ENCODE peak calls at places on chromosomes 6 and 20, in nine cellular contexts. A, O, K, B, J, P, E, W and Y are unnamed samples.

GRCh38 chr20:25532015-25532751 is 53.1 kb downstream of the NINL start:
- DNase-seq in J (no peak), W (no peak), P (no peak), K (no peak), E (no peak), O (no peak), A (no peak), B (no peak), Y (no peak)

GRCh38 chr6:29131691-29132090 is 23.8 kb downstream of the OR2J3 start:
- DNase-seq in J (no peak), B (no peak), K (no peak), A (no peak), O (no peak), W (no peak), E (no peak), P (no peak), Y (no peak)

GRCh38 chr6:13407709-13408695 is 79.4 kb downstream of the GFOD1 start:
- DNase-seq in W (no peak), B (peak), O (no peak), E (no peak), A (peak), P (no peak), K (no peak), J (peak), Y (peak)

GRCh38 chr6:111789593-111789992 is 83.7 kb downstream of the FYN start:
- DNase-seq in A (no peak), O (no peak), B (no peak), P (no peak), E (no peak), W (no peak), J (no peak), K (no peak), Y (peak)

GRCh38 chr20:37395921-37396519 is 50.1 kb downstream of the SRC start:
- DNase-seq in E (no peak), B (no peak), W (no peak), O (no peak), J (no peak), P (no peak), K (no peak), A (no peak), Y (no peak)

GRCh38 chr6:5728726-5729434 is 277.8 kb downstream of the NRN1 start:
- DNase-seq in K (no peak), P (no peak), B (peak), J (peak), W (no peak), E (no peak), A (no peak), O (no peak), Y (no peak)

GRCh38 chr20:37418591-37418990 is 72.7 kb downstream of the SRC start:
- DNase-seq in P (no peak), O (no peak), W (no peak), E (no peak), K (no peak), B (no peak), J (no peak), A (no peak), Y (no peak)

GRCh38 chr6:37607949-37608348 is 89.7 kb downstream of the MDGA1 start:
- DNase-seq in E (no peak), P (no peak), K (no peak), O (no peak), A (peak), B (peak), J (no peak), W (no peak), Y (no peak)

GRCh38 chr20:19688031-19688806 is 69.8 kb upstream of the RIN2 start:
- DNase-seq in O (no peak), W (peak), J (peak), B (peak), P (peak), A (peak), E (no peak), K (no peak), Y (peak)

GRCh38 chr6:34760108-34760507 is 2.8 kb downstream of the SNRPC start:
- DNase-seq in B (no peak), O (no peak), P (no peak), A (no peak), W (no peak), K (no peak), E (no peak), J (no peak), Y (no peak)

GRCh38 chr20:52746768-52747167 is 225.4 kb upstream of the TSHZ2 start:
- DNase-seq in J (no peak), P (no peak), K (no peak), B (no peak), A (no peak), W (no peak), O (no peak), E (no peak), Y (no peak)

GRCh38 chr6:53134601-53135235 is 13.9 kb downstream of the GCM1 start:
- DNase-seq in E (no peak), O (no peak), B (no peak), P (no peak), W (no peak), A (no peak), J (no peak), K (no peak), Y (peak)

GRCh38 chr20:44736170-44737021 is 9.3 kb upstream of the KCNK15 start:
- DNase-seq in P (peak), O (peak), K (no peak), A (peak), J (peak), W (peak), E (no peak), B (peak), Y (peak)

GRCh38 chr20:51720854-51721253 is 47.3 kb downstream of the ATP9A start:
- DNase-seq in A (no peak), B (no peak), E (no peak), J (no peak), W (no peak), O (no peak), K (no peak), P (no peak), Y (no peak)

GRCh38 chr20:62741191-62741676 is 32.6 kb downstream of the NTSR1 start:
- DNase-seq in J (no peak), W (no peak), E (no peak), A (no peak), P (no peak), B (peak), K (no peak), O (no peak), Y (no peak)

GRCh38 chr6:137157601-137158000 is 15.8 kb downstream of the IL22RA2 start:
- DNase-seq in O (no peak), W (no peak), A (no peak), P (no peak), B (no peak), K (no peak), J (no peak), E (no peak), Y (no peak)

GRCh38 chr20:46130534-46130933 is 12.4 kb downstream of the CD40 start:
- DNase-seq in A (no peak), E (no peak), J (no peak), P (no peak), B (no peak), K (no peak), O (no peak), W (no peak), Y (no peak)

GRCh38 chr6:154230390-154230789 is 126.2 kb downstream of the IPCEF1 start:
- DNase-seq in W (no peak), J (no peak), P (no peak), K (no peak), B (no peak), E (no peak), O (no peak), A (no peak), Y (no peak)

GRCh38 chr6:3804981-3805380 is 44.2 kb upstream of the FAM50B start:
- DNase-seq in E (no peak), O (no peak), A (no peak), P (no peak), J (no peak), B (no peak), W (no peak), K (no peak), Y (no peak)

GRCh38 chr6:31871068-31871659 is 7.6 kb downstream of the SLC44A4 start:
- DNase-seq in W (no peak), B (no peak), E (no peak), O (no peak), J (peak), A (no peak), K (no peak), P (peak), Y (no peak)

GRCh38 chr6:12243169-12243568 is 47.0 kb upstream of the EDN1 start:
- DNase-seq in W (no peak), P (no peak), O (no peak), E (no peak), K (no peak), B (no peak), J (no peak), A (no peak), Y (no peak)

GRCh38 chr20:37789408-37789807 is 95.6 kb downstream of the CTNNBL1 start:
- DNase-seq in A (no peak), P (no peak), J (no peak), W (no peak), E (no peak), K (no peak), O (no peak), B (no peak), Y (no peak)

GRCh38 chr6:169508452-169508851 is 193.4 kb downstream of the WDR27 start:
- DNase-seq in A (no peak), P (no peak), K (no peak), O (no peak), W (no peak), J (no peak), B (no peak), E (no peak), Y (no peak)

GRCh38 chr20:64101731-64102621 is 5.4 kb downstream of the NPBWR2 start:
- DNase-seq in O (peak), P (peak), B (peak), A (no peak), W (no peak), J (no peak), K (peak), E (peak), Y (no peak)

GRCh38 chr6:17865243-17865642 is 122.2 kb downstream of the KIF13A start:
- DNase-seq in O (no peak), B (no peak), J (no peak), A (no peak), E (no peak), K (no peak), W (no peak), P (no peak), Y (no peak)

GRCh38 chr6:26501482-26501986 is 1.4 kb downstream of the BTN1A1 start:
- DNase-seq in B (no peak), E (peak), A (no peak), J (no peak), K (peak), O (peak), P (no peak), W (no peak), Y (no peak)

GRCh38 chr20:50868509-50869495 is 62.4 kb downstream of the ADNP start:
- DNase-seq in K (no peak), W (no peak), E (no peak), J (no peak), B (no peak), A (peak), P (no peak), O (no peak), Y (no peak)

GRCh38 chr6:169975701-169976100 is 224.3 kb downstream of the ERMARD start:
- DNase-seq in P (no peak), A (no peak), E (no peak), B (no peak), O (no peak), K (no peak), J (no peak), W (no peak), Y (no peak)

GRCh38 chr20:52473171-52473570 is 281.6 kb upstream of the ZFP64 start:
- DNase-seq in A (no peak), P (no peak), O (no peak), B (no peak), K (no peak), E (no peak), W (no peak), J (no peak), Y (no peak)

GRCh38 chr6:145070791-145071190 is 664.5 kb downstream of the EPM2A start:
- DNase-seq in O (no peak), P (peak), B (peak), W (no peak), A (peak), J (peak), K (no peak), E (no peak), Y (no peak)

GRCh38 chr20:62737971-62738881 is 29.6 kb downstream of the NTSR1 start:
- DNase-seq in E (no peak), P (no peak), K (no peak), W (no peak), J (no peak), B (no peak), O (no peak), A (no peak), Y (no peak)

GRCh38 chr6:27866370-27867050 is 45.7 kb downstream of the OR2B2 start:
- DNase-seq in P (peak), E (peak), W (no peak), O (peak), K (peak), B (peak), A (peak), J (peak), Y (peak)

GRCh38 chr20:20806121-20806820 is 93.8 kb upstream of the RALGAPA2 start:
- DNase-seq in E (no peak), W (no peak), O (no peak), A (no peak), J (no peak), K (no peak), P (no peak), B (no peak), Y (no peak)

GRCh38 chr6:154440422-154441043 is 70.0 kb downstream of the CNKSR3 start:
- DNase-seq in E (no peak), K (no peak), B (no peak), J (no peak), W (no peak), O (no peak), A (no peak), P (no peak), Y (no peak)

GRCh38 chr6:116316772-116317467 is 37.2 kb upstream of the TSPYL1 start:
- DNase-seq in A (no peak), E (no peak), J (no peak), O (no peak), B (no peak), W (no peak), P (no peak), K (no peak), Y (no peak)

GRCh38 chr6:10801224-10801848 is 37.0 kb downstream of the MAK start:
- DNase-seq in E (peak), B (peak), J (peak), P (peak), K (peak), O (peak), A (peak), W (peak), Y (peak)

GRCh38 chr20:62205618-62206387 is 14.3 kb downstream of the HRH3 start:
- DNase-seq in P (no peak), A (no peak), W (no peak), B (no peak), O (no peak), J (no peak), E (no peak), K (no peak), Y (no peak)